ENCODE peak calls at places on chromosomes 6 and 20, in ten cellular contexts. C is transverse colon; N is AG04449; D is aorta; U is fibroblast of villous mesenchyme; J is CD8-positive, alpha-beta T cell; T is mucosa of descending colon; P is choroid plexus epithelial cell; B is AG04450; X is right cardiac atrium. I is an unnamed sample.

GRCh38 chr6:166408936-166409755 is 26.4 kb upstream of the MPC1 start:
- DNase-seq in C (no peak), N (no peak), D (no peak), U (no peak), J (no peak), T (no peak), P (no peak), B (no peak), X (no peak), I (no peak)

GRCh38 chr6:75224303-75224926 is 18.6 kb upstream of the COL12A1 start:
- DNase-seq in C (no peak), N (no peak), D (no peak), U (no peak), J (no peak), T (no peak), P (no peak), B (no peak), X (no peak), I (no peak)

GRCh38 chr6:100464162-100464851 is 414 bp downstream of the SIM1 start:
- DNase-seq in C (no peak), N (no peak), D (peak; percentile 70), U (no peak), J (no peak), T (no peak), P (no peak), B (no peak), X (no peak), I (no peak)

GRCh38 chr20:53679597-53680309 is 86.1 kb upstream of the ZNF217 start:
- DNase-seq in C (no peak), N (no peak), D (no peak), U (peak; percentile 14), J (no peak), T (no peak), P (no peak), B (no peak), X (no peak), I (no peak)

GRCh38 chr6:70221025-70221714 is 81.7 kb downstream of the COL9A1 start:
- DNase-seq in C (no peak), N (peak; percentile 1), D (no peak), U (peak; percentile 28), J (no peak), T (peak; percentile 23), P (peak; percentile 53), B (no peak), X (no peak), I (peak; percentile 27)

GRCh38 chr6:37626915-37627314 is 70.8 kb downstream of the MDGA1 start:
- DNase-seq in C (no peak), N (no peak), D (no peak), U (no peak), J (no peak), T (no peak), P (no peak), B (no peak), X (no peak), I (no peak)

GRCh38 chr6:15936503-15936902 is 192.4 kb upstream of the MYLIP start:
- DNase-seq in C (no peak), N (no peak), D (no peak), U (no peak), J (no peak), T (no peak), P (no peak), B (no peak), X (no peak), I (peak; percentile 14)

GRCh38 chr20:58619847-58620431 is 31.1 kb upstream of the STX16 start:
- DNase-seq in C (no peak), N (no peak), D (no peak), U (no peak), J (no peak), T (no peak), P (no peak), B (no peak), X (no peak), I (no peak)

GRCh38 chr6:105560611-105561066 is 157.8 kb upstream of the PREP start:
- DNase-seq in C (no peak), N (no peak), D (no peak), U (peak; percentile 45), J (no peak), T (no peak), P (peak; percentile 39), B (no peak), X (no peak), I (no peak)

GRCh38 chr6:136655251-136656014 is 105.2 kb upstream of the MAP7 start:
- DNase-seq in C (no peak), N (no peak), D (no peak), U (peak; percentile 31), J (no peak), T (no peak), P (no peak), B (no peak), X (no peak), I (no peak)

GRCh38 chr6:150345786-150346185 is 23.0 kb upstream of the IYD start:
- DNase-seq in C (no peak), N (no peak), D (no peak), U (no peak), J (no peak), T (no peak), P (no peak), B (no peak), X (no peak), I (no peak)

GRCh38 chr20:17834804-17835203 is 133.8 kb downstream of the SNX5 start:
- DNase-seq in C (no peak), N (no peak), D (no peak), U (no peak), J (no peak), T (no peak), P (no peak), B (no peak), X (no peak), I (no peak)

GRCh38 chr20:59205044-59205443 is 41.4 kb downstream of the ZNF831 start:
- DNase-seq in C (no peak), N (no peak), D (no peak), U (no peak), J (no peak), T (no peak), P (no peak), B (no peak), X (no peak), I (no peak)

GRCh38 chr20:5608104-5608447 is 142.1 kb upstream of the SHLD1 start:
- DNase-seq in C (no peak), N (no peak), D (no peak), U (no peak), J (no peak), T (no peak), P (no peak), B (no peak), X (no peak), I (no peak)

GRCh38 chr6:75480425-75480824 is 13.2 kb downstream of the FILIP1 start:
- DNase-seq in C (no peak), N (no peak), D (no peak), U (peak; percentile 47), J (no peak), T (no peak), P (peak; percentile 51), B (no peak), X (no peak), I (no peak)

GRCh38 chr6:168182908-168183612 is 104.0 kb upstream of the FRMD1 start:
- DNase-seq in C (no peak), N (no peak), D (no peak), U (no peak), J (no peak), T (peak; percentile 1), P (no peak), B (no peak), X (no peak), I (no peak)

GRCh38 chr6:45378324-45378926 is 691 bp upstream of the SUPT3H start:
- DNase-seq in C (no peak), N (no peak), D (peak; percentile 80), U (peak; percentile 72), J (no peak), T (peak; percentile 55), P (peak; percentile 58), B (peak; percentile 23), X (peak; percentile 66), I (no peak)

GRCh38 chr6:41047745-41048742 is 5.0 kb upstream of the APOBEC2 start:
- DNase-seq in C (no peak), N (no peak), D (peak; percentile 60), U (no peak), J (no peak), T (no peak), P (no peak), B (no peak), X (no peak), I (no peak)

DNA sequence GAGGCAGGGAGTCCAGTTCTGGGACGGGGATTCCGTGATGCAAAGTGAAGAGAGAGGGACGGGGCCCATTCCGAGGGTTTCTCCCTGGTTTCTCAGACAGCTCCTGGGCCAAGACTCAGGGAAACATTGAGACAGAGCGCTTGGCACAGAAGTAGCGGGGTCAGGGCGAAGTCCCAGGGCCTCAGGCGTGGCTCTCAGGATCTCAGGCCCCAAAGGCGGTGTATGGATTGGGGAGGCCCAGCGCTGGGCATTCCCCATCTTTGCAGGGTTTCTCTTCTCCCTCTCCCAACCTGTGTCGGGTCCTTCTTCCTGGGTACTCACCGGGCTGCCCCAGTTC is 35.9 kb upstream of the HLA-G start:
- DNase-seq in C (no peak), N (no peak), D (no peak), U (no peak), J (no peak), T (no peak), P (no peak), B (no peak), X (peak; percentile 43), I (peak; percentile 69)
- H3K4me3 ChIP-seq in C (peak overlapping the region; percentile 30), N (no peak overlapping the region), D (no peak overlapping the region), U (peak overlapping the region; percentile 54), J (peak overlapping the region; percentile 65), T (no peak overlapping the region), P (no peak overlapping the region), B (no peak overlapping the region), X (peak overlapping the region; percentile 60), I (no peak overlapping the region)

DNA sequence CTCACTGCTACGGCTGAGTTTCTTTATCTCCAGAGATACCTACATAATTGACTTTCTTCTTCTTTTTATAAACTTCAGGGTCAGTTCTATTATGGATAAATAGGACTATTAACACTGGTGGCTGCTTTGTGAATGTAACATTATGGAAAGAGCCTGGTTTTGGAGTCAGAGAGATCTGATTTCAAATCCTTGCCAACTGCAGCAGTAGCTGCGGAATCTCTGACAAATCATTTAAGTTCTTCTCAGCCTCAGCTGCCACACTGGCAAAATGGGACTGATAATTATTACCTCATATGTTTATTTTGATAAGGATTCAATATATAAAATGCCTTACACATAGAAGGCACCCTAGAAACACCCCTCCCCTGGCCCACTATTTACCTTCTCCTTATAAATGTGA is 160.5 kb downstream of the BACH2 start:
- DNase-seq in C (no peak), N (no peak), D (no peak), U (no peak), J (no peak), T (no peak), P (no peak), B (no peak), X (no peak), I (no peak)
- H3K4me3 ChIP-seq in C (no peak overlapping the region), N (no peak overlapping the region), D (no peak overlapping the region), U (no peak overlapping the region), J (no peak overlapping the region), T (no peak overlapping the region), P (no peak overlapping the region), B (no peak overlapping the region), X (no peak overlapping the region), I (no peak overlapping the region)

GRCh38 chr6:99348220-99348822 is 1.2 kb downstream of the FAXC start:
- DNase-seq in C (no peak), N (no peak), D (no peak), U (no peak), J (no peak), T (no peak), P (no peak), B (no peak), X (no peak), I (no peak)
- H3K4me3 ChIP-seq in C (peak overlapping the region; percentile 55), N (peak overlapping the region; percentile 63), D (no peak overlapping the region), U (no peak overlapping the region), J (no peak overlapping the region), T (no peak overlapping the region), P (no peak overlapping the region), B (peak overlapping the region; percentile 66), X (no peak overlapping the region), I (no peak overlapping the region)

GRCh38 chr6:33321227-33321626 is 3.7 kb upstream of the ZBTB22 start:
- DNase-seq in C (no peak), N (no peak), D (no peak), U (no peak), J (no peak), T (no peak), P (no peak), B (no peak), X (no peak), I (no peak)
- H3K4me3 ChIP-seq in C (no peak overlapping the region), N (peak overlapping the region; percentile 83), D (no peak overlapping the region), U (peak overlapping the region; percentile 79), J (peak overlapping the region; percentile 93), T (no peak overlapping the region), P (no peak overlapping the region), B (peak overlapping the region; percentile 78), X (no peak overlapping the region), I (no peak overlapping the region)

I was measured in small intestine.